ENCODE peak calls at places on chromosome 13, in eight cellular contexts. One of them, this sample, is unnamed.

GRCh38 chr13:39052944-39053343 is 14.7 kb downstream of the NHLRC3 start:
- DNase-seq in activated effector memory CD4-positive, alpha-beta T cell treated with anti-CD3 and anti-CD28 coated beads, Interleukin-2, amount 50 U/mL, for 16 hours: no peak
- DNase-seq in WTC11: no peak
- DNase-seq in foreskin melanocyte: no peak
- DNase-seq in CD4-positive, alpha-beta T cell: no peak
- DNase-seq in stimulated activated CD4-positive, alpha-beta T cell treated with anti-CD3 and anti-CD28 coated beads, Interleukin-4, amount 100 ng/mL, for 48 hours: no peak
- DNase-seq in HFFc6: no peak
- DNase-seq in upper lobe of right lung: no peak
- DNase-seq in this sample: no peak

GRCh38 chr13:36251528-36251927 is 37.2 kb upstream of the SOHLH2 start:
- DNase-seq in activated effector memory CD4-positive, alpha-beta T cell treated with anti-CD3 and anti-CD28 coated beads, Interleukin-2, amount 50 U/mL, for 16 hours: no peak
- DNase-seq in WTC11: no peak
- DNase-seq in foreskin melanocyte: no peak
- DNase-seq in CD4-positive, alpha-beta T cell: no peak
- DNase-seq in stimulated activated CD4-positive, alpha-beta T cell treated with anti-CD3 and anti-CD28 coated beads, Interleukin-4, amount 100 ng/mL, for 48 hours: no peak
- DNase-seq in HFFc6: no peak
- DNase-seq in upper lobe of right lung: no peak
- DNase-seq in this sample: no peak

GRCh38 chr13:111344471-111345191 is 24.2 kb downstream of the TEX29 start:
- DNase-seq in activated effector memory CD4-positive, alpha-beta T cell treated with anti-CD3 and anti-CD28 coated beads, Interleukin-2, amount 50 U/mL, for 16 hours: peak; percentile 45
- DNase-seq in WTC11: peak; percentile 85
- DNase-seq in foreskin melanocyte: no peak
- DNase-seq in CD4-positive, alpha-beta T cell: no peak
- DNase-seq in stimulated activated CD4-positive, alpha-beta T cell treated with anti-CD3 and anti-CD28 coated beads, Interleukin-4, amount 100 ng/mL, for 48 hours: no peak
- DNase-seq in HFFc6: peak; percentile 29
- DNase-seq in upper lobe of right lung: peak; percentile 89
- DNase-seq in this sample: no peak

GRCh38 chr13:87570669-87571068 is 100.5 kb upstream of the SLITRK5 start:
- DNase-seq in activated effector memory CD4-positive, alpha-beta T cell treated with anti-CD3 and anti-CD28 coated beads, Interleukin-2, amount 50 U/mL, for 16 hours: no peak
- DNase-seq in WTC11: no peak
- DNase-seq in foreskin melanocyte: no peak
- DNase-seq in CD4-positive, alpha-beta T cell: no peak
- DNase-seq in stimulated activated CD4-positive, alpha-beta T cell treated with anti-CD3 and anti-CD28 coated beads, Interleukin-4, amount 100 ng/mL, for 48 hours: no peak
- DNase-seq in HFFc6: no peak
- DNase-seq in upper lobe of right lung: no peak
- DNase-seq in this sample: no peak

GRCh38 chr13:21046203-21046602 is 15.2 kb downstream of the LATS2 start:
- DNase-seq in activated effector memory CD4-positive, alpha-beta T cell treated with anti-CD3 and anti-CD28 coated beads, Interleukin-2, amount 50 U/mL, for 16 hours: no peak
- DNase-seq in WTC11: no peak
- DNase-seq in foreskin melanocyte: no peak
- DNase-seq in CD4-positive, alpha-beta T cell: no peak
- DNase-seq in stimulated activated CD4-positive, alpha-beta T cell treated with anti-CD3 and anti-CD28 coated beads, Interleukin-4, amount 100 ng/mL, for 48 hours: no peak
- DNase-seq in HFFc6: no peak
- DNase-seq in upper lobe of right lung: no peak
- DNase-seq in this sample: no peak

GRCh38 chr13:100543872-100544602 is 44.6 kb downstream of the GGACT start:
- DNase-seq in activated effector memory CD4-positive, alpha-beta T cell treated with anti-CD3 and anti-CD28 coated beads, Interleukin-2, amount 50 U/mL, for 16 hours: no peak
- DNase-seq in WTC11: no peak
- DNase-seq in foreskin melanocyte: no peak
- DNase-seq in CD4-positive, alpha-beta T cell: no peak
- DNase-seq in stimulated activated CD4-positive, alpha-beta T cell treated with anti-CD3 and anti-CD28 coated beads, Interleukin-4, amount 100 ng/mL, for 48 hours: no peak
- DNase-seq in HFFc6: no peak
- DNase-seq in upper lobe of right lung: no peak
- DNase-seq in this sample: no peak

GRCh38 chr13:48819376-48819775 is 156.3 kb upstream of the FNDC3A start:
- DNase-seq in activated effector memory CD4-positive, alpha-beta T cell treated with anti-CD3 and anti-CD28 coated beads, Interleukin-2, amount 50 U/mL, for 16 hours: no peak
- DNase-seq in WTC11: no peak
- DNase-seq in foreskin melanocyte: no peak
- DNase-seq in CD4-positive, alpha-beta T cell: no peak
- DNase-seq in stimulated activated CD4-positive, alpha-beta T cell treated with anti-CD3 and anti-CD28 coated beads, Interleukin-4, amount 100 ng/mL, for 48 hours: no peak
- DNase-seq in HFFc6: no peak
- DNase-seq in upper lobe of right lung: no peak
- DNase-seq in this sample: no peak

GRCh38 chr13:73754727-73755292 is 379.4 kb downstream of the KLF12 start:
- DNase-seq in activated effector memory CD4-positive, alpha-beta T cell treated with anti-CD3 and anti-CD28 coated beads, Interleukin-2, amount 50 U/mL, for 16 hours: no peak
- DNase-seq in WTC11: no peak
- DNase-seq in foreskin melanocyte: peak; percentile 54
- DNase-seq in CD4-positive, alpha-beta T cell: peak; percentile 23
- DNase-seq in stimulated activated CD4-positive, alpha-beta T cell treated with anti-CD3 and anti-CD28 coated beads, Interleukin-4, amount 100 ng/mL, for 48 hours: no peak
- DNase-seq in HFFc6: peak; percentile 55
- DNase-seq in upper lobe of right lung: no peak
- DNase-seq in this sample: peak; percentile 20

GRCh38 chr13:30312859-30313258 is 5.5 kb upstream of the KATNAL1 start:
- DNase-seq in activated effector memory CD4-positive, alpha-beta T cell treated with anti-CD3 and anti-CD28 coated beads, Interleukin-2, amount 50 U/mL, for 16 hours: no peak
- DNase-seq in WTC11: no peak
- DNase-seq in foreskin melanocyte: no peak
- DNase-seq in CD4-positive, alpha-beta T cell: no peak
- DNase-seq in stimulated activated CD4-positive, alpha-beta T cell treated with anti-CD3 and anti-CD28 coated beads, Interleukin-4, amount 100 ng/mL, for 48 hours: no peak
- DNase-seq in HFFc6: no peak
- DNase-seq in upper lobe of right lung: no peak
- DNase-seq in this sample: no peak

GRCh38 chr13:106182404-106182803 is 353.1 kb downstream of the EFNB2 start:
- DNase-seq in activated effector memory CD4-positive, alpha-beta T cell treated with anti-CD3 and anti-CD28 coated beads, Interleukin-2, amount 50 U/mL, for 16 hours: no peak
- DNase-seq in WTC11: no peak
- DNase-seq in foreskin melanocyte: peak; percentile 72
- DNase-seq in CD4-positive, alpha-beta T cell: no peak
- DNase-seq in stimulated activated CD4-positive, alpha-beta T cell treated with anti-CD3 and anti-CD28 coated beads, Interleukin-4, amount 100 ng/mL, for 48 hours: no peak
- DNase-seq in HFFc6: peak; percentile 80
- DNase-seq in upper lobe of right lung: no peak
- DNase-seq in this sample: peak; percentile 48

GRCh38 chr13:49063526-49063925 is 87.8 kb downstream of the FNDC3A start:
- DNase-seq in activated effector memory CD4-positive, alpha-beta T cell treated with anti-CD3 and anti-CD28 coated beads, Interleukin-2, amount 50 U/mL, for 16 hours: no peak
- DNase-seq in WTC11: no peak
- DNase-seq in foreskin melanocyte: peak; percentile 49
- DNase-seq in CD4-positive, alpha-beta T cell: no peak
- DNase-seq in stimulated activated CD4-positive, alpha-beta T cell treated with anti-CD3 and anti-CD28 coated beads, Interleukin-4, amount 100 ng/mL, for 48 hours: no peak
- DNase-seq in HFFc6: peak; percentile 27
- DNase-seq in upper lobe of right lung: no peak
- DNase-seq in this sample: no peak

GRCh38 chr13:19864018-19864338 is 529 bp upstream of the ZMYM5 start:
- DNase-seq in activated effector memory CD4-positive, alpha-beta T cell treated with anti-CD3 and anti-CD28 coated beads, Interleukin-2, amount 50 U/mL, for 16 hours: peak; percentile 85
- DNase-seq in WTC11: peak; percentile 56
- DNase-seq in foreskin melanocyte: peak; percentile 80
- DNase-seq in CD4-positive, alpha-beta T cell: peak; percentile 40
- DNase-seq in stimulated activated CD4-positive, alpha-beta T cell treated with anti-CD3 and anti-CD28 coated beads, Interleukin-4, amount 100 ng/mL, for 48 hours: peak; percentile 54
- DNase-seq in HFFc6: peak; percentile 40
- DNase-seq in upper lobe of right lung: peak; percentile 92
- DNase-seq in this sample: no peak